ENCODE peak calls at places on chromosome 15, in eight cellular contexts. B is sigmoid colon, R is body of pancreas, D is foreskin fibroblast, Y is pancreas, T is IMR-90, I is AG04450, N is transverse colon. W is an unnamed sample.

GRCh38 chr15:91860498-91860897 is 7.0 kb downstream of the SLCO3A1 start:
- DNase-seq in B (no peak), R (no peak), D (no peak), Y (no peak), T (no peak), I (no peak), N (no peak), W (no peak)

GRCh38 chr15:36208868-36209582 is 370.4 kb upstream of the CDIN1 start:
- DNase-seq in B (no peak), R (no peak), D (no peak), Y (no peak), T (peak), I (no peak), N (no peak), W (no peak)

GRCh38 chr15:89765694-89766093 is 10.4 kb upstream of the MESP2 start:
- DNase-seq in B (no peak), R (no peak), D (no peak), Y (no peak), T (no peak), I (no peak), N (no peak), W (no peak)

GRCh38 chr15:48696627-48697312 is 51.3 kb upstream of the FBN1 start:
- DNase-seq in B (no peak), R (no peak), D (peak), Y (no peak), T (peak), I (no peak), N (no peak), W (no peak)

GRCh38 chr15:36429707-36430106 is 149.7 kb upstream of the CDIN1 start:
- DNase-seq in B (no peak), R (no peak), D (no peak), Y (no peak), T (no peak), I (no peak), N (no peak), W (no peak)

GRCh38 chr15:63210151-63211051 is 21.0 kb downstream of the RAB8B start:
- DNase-seq in B (no peak), R (no peak), D (no peak), Y (no peak), T (no peak), I (no peak), N (no peak), W (no peak)

GRCh38 chr15:23074684-23075083 is 35.3 kb upstream of the TUBGCP5 start:
- DNase-seq in B (no peak), R (no peak), D (no peak), Y (no peak), T (no peak), I (no peak), N (no peak), W (no peak)

GRCh38 chr15:68408971-68409370 is 23.0 kb downstream of the ITGA11 start:
- DNase-seq in B (peak), R (no peak), D (no peak), Y (no peak), T (no peak), I (no peak), N (no peak), W (no peak)

GRCh38 chr15:69806287-69806915 is 291.3 kb downstream of the TLE3 start:
- DNase-seq in B (no peak), R (no peak), D (no peak), Y (no peak), T (no peak), I (no peak), N (no peak), W (no peak)

GRCh38 chr15:90891346-90891949 is 7.1 kb downstream of the FES start:
- DNase-seq in B (peak), R (no peak), D (no peak), Y (no peak), T (no peak), I (no peak), N (no peak), W (no peak)

GRCh38 chr15:68431792-68432401 is at the start of gene ITGA11:
- DNase-seq in B (peak), R (peak), D (no peak), Y (peak), T (peak), I (no peak), N (peak), W (peak)

GRCh38 chr15:45351229-45351628 is 27.1 kb downstream of the GATM start:
- DNase-seq in B (no peak), R (no peak), D (no peak), Y (no peak), T (no peak), I (no peak), N (no peak), W (no peak)

GRCh38 chr15:70376929-70377691 is 279.4 kb upstream of the TLE3 start:
- DNase-seq in B (peak), R (peak), D (peak), Y (peak), T (peak), I (no peak), N (peak), W (peak)

GRCh38 chr15:22887157-22887951 is 48.9 kb downstream of the NIPA2 start:
- DNase-seq in B (no peak), R (no peak), D (peak), Y (no peak), T (peak), I (peak), N (peak), W (peak)

GRCh38 chr15:89802231-89802928 is 12.3 kb downstream of the ANPEP start:
- DNase-seq in B (no peak), R (no peak), D (no peak), Y (peak), T (no peak), I (no peak), N (no peak), W (no peak)

GRCh38 chr15:101723161-101723873 is 956 bp downstream of the TARS3 start:
- DNase-seq in B (no peak), R (no peak), D (peak), Y (no peak), T (peak), I (no peak), N (peak), W (no peak)

GRCh38 chr15:98937413-98938104 is 70.0 kb downstream of the PGPEP1L start:
- DNase-seq in B (no peak), R (no peak), D (no peak), Y (no peak), T (no peak), I (no peak), N (no peak), W (no peak)

GRCh38 chr15:55224892-55225291 is 28.2 kb upstream of the RSL24D1 start:
- DNase-seq in B (no peak), R (no peak), D (no peak), Y (no peak), T (no peak), I (no peak), N (no peak), W (no peak)

GRCh38 chr15:77654975-77655374 is 22.3 kb upstream of the LINGO1 start:
- DNase-seq in B (no peak), R (no peak), D (no peak), Y (no peak), T (no peak), I (no peak), N (peak), W (peak)

GRCh38 chr15:77025941-77026411 is 31.1 kb downstream of the PSTPIP1 start:
- DNase-seq in B (peak), R (no peak), D (no peak), Y (no peak), T (no peak), I (no peak), N (peak), W (no peak)

GRCh38 chr15:69082041-69082502 is 67.6 kb downstream of the NOX5 start:
- DNase-seq in B (peak), R (peak), D (peak), Y (no peak), T (peak), I (no peak), N (no peak), W (no peak)

GRCh38 chr15:28975766-28976179 is 90.0 kb downstream of the APBA2 start:
- DNase-seq in B (no peak), R (peak), D (peak), Y (peak), T (peak), I (no peak), N (peak), W (peak)

GRCh38 chr15:98914626-98915025 is 93.0 kb downstream of the PGPEP1L start:
- DNase-seq in B (peak), R (no peak), D (peak), Y (no peak), T (peak), I (peak), N (no peak), W (no peak)

GRCh38 chr15:99564221-99565030 is 1.4 kb upstream of the MEF2A start:
- DNase-seq in B (peak), R (peak), D (peak), Y (no peak), T (peak), I (no peak), N (peak), W (peak)

GRCh38 chr15:31871159-31871886 is 159.0 kb upstream of the CHRNA7 start:
- DNase-seq in B (no peak), R (peak), D (no peak), Y (no peak), T (no peak), I (no peak), N (no peak), W (no peak)

GRCh38 chr15:81373996-81374395 is at the start of gene TMC3:
- DNase-seq in B (no peak), R (no peak), D (no peak), Y (no peak), T (peak), I (no peak), N (no peak), W (no peak)

GRCh38 chr15:34107315-34107714 is 5.4 kb downstream of the PGBD4 start:
- DNase-seq in B (no peak), R (no peak), D (no peak), Y (no peak), T (no peak), I (no peak), N (no peak), W (no peak)

GRCh38 chr15:26983822-26984221 is 12.8 kb downstream of the GABRG3 start:
- DNase-seq in B (no peak), R (no peak), D (no peak), Y (no peak), T (no peak), I (no peak), N (no peak), W (no peak)
- TF ChIP-seq CTCF in B (no peak), R (no peak), D (no peak), Y (no peak), T (no peak), I (no peak), N (no peak), W (peak)

GRCh38 chr15:75145027-75145841 is 56.4 kb upstream of the C15orf39 start:
- DNase-seq in B (no peak), R (no peak), D (no peak), Y (no peak), T (no peak), I (no peak), N (no peak), W (no peak)
- TF ChIP-seq CTCF in B (no peak), R (no peak), D (no peak), Y (no peak), T (no peak), I (no peak), N (no peak), W (no peak)

GRCh38 chr15:80323285-80323684 is 71.3 kb upstream of the CTXND1 start:
- DNase-seq in B (no peak), R (no peak), D (no peak), Y (no peak), T (no peak), I (no peak), N (no peak), W (no peak)
- TF ChIP-seq CTCF in B (no peak), R (no peak), D (no peak), Y (no peak), T (no peak), I (peak), N (no peak), W (peak)

DNA sequence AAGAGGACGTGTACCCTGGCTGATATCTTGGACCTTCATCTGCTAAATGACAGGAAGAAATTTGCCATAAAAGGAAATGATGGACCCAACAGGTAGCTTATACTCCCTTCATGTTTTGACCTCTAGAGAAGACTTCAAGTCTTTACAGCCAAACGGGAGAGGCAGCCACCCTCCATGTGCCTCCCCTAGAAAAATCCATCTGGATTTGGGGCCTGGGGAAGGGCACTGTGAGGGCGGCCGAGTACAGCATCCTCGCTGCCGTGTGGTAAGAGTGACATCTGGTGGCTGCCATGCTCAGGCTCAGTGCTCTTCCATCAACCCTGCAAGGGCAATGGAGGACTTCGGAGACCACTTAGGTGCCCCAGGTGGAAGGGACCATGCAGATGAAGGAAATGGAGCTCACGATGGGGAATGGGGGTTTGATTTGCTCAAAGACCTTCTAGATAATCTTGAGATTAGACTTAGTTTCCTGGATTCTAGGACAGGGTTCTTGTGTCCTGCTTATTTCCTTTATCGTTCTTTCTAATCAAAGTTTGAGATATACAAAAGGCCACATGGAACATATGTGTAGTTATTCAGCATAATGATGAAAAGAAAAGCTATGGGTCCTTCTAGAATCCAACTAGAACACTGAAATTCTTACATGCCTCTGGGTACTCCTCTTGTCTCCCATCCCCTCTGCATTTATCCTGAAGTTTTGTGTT is 44.4 kb downstream of the AQP9 start:
- DNase-seq in B (no peak), R (peak), D (peak), Y (peak), T (peak), I (peak), N (peak), W (peak)
- TF ChIP-seq CTCF in B (peak), R (peak), D (peak), Y (no peak), T (peak), I (peak), N (peak), W (no peak)

DNA sequence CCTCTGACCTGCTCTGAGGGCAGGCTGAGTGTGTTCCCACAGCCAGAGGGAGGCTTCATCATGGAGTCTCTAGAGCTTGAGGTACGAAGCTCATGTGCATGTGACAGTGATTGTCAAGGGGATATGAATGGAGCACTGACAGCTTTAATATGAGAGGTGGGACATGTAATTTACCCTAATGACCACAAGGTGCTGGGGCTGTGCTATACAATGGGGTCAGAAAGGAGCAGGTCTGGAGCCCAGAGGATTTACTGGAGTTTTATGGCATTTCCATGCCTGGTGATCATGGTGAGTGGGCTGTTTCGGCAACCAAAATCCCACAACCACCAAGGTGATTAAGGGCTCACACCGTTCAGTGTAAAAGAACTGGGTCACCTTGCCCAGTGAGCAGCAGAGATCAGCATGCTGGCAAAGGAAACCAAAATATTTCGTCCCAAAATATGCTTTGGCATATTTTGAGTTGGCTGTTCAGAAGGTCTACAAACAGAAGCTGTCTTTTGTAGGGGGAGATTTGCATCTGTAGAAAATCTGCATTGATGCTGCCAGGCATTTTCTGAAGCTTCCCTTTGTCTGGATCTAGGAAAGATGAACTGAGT is 40.1 kb upstream of the RASGRF1 start:
- DNase-seq in B (no peak), R (no peak), D (no peak), Y (no peak), T (no peak), I (no peak), N (no peak), W (no peak)
- TF ChIP-seq CTCF in B (no peak), R (no peak), D (no peak), Y (no peak), T (no peak), I (no peak), N (no peak), W (peak)

GRCh38 chr15:41116872-41117242 is 777 bp upstream of the INO80 start:
- DNase-seq in B (no peak), R (no peak), D (no peak), Y (no peak), T (no peak), I (no peak), N (no peak), W (no peak)

GRCh38 chr15:41115652-41116115 is 396 bp downstream of the INO80 start:
- DNase-seq in B (no peak), R (peak), D (peak), Y (peak), T (peak), I (peak), N (peak), W (peak)

GRCh38 chr15:41116116-41116871 is at the start of gene INO80:
- DNase-seq in B (peak), R (peak), D (peak), Y (peak), T (peak), I (peak), N (peak), W (peak)

DNA sequence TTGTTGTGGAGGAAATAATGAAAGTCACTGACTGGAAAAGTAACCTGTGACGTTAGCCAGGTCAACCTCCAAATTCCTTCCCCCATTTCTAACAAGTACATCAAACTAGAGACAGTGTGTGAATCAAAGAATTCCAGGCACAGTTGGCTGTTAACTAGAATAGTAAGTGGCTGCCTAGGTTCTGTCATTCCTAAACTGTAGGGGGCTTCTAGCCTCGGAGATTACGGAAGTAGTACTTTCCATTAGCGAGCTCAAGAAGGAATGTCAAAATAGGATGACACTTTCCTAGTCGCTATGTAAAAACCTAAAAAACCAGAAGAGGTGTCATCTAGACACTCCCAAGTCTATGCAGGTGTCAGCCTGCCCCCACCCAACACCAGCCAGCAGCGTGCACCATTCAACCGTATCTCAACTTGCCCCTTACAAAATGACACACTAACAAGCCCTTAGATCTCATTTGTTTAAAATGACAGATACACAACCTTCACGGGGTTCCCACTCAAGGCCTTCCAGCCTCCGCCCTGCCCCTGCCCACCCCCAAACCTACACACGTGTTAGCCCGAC is 910 bp downstream of the INO80 start:
- DNase-seq in B (no peak), R (no peak), D (peak), Y (no peak), T (peak), I (peak), N (no peak), W (no peak)
- TF ChIP-seq CTCF in B (no peak), R (no peak), D (peak), Y (no peak), T (peak), I (peak), N (no peak), W (no peak)

GRCh38 chr15:94692697-94693096 is 461.3 kb downstream of the MCTP2 start:
- DNase-seq in B (no peak), R (no peak), D (no peak), Y (no peak), T (no peak), I (no peak), N (no peak), W (no peak)

DNA sequence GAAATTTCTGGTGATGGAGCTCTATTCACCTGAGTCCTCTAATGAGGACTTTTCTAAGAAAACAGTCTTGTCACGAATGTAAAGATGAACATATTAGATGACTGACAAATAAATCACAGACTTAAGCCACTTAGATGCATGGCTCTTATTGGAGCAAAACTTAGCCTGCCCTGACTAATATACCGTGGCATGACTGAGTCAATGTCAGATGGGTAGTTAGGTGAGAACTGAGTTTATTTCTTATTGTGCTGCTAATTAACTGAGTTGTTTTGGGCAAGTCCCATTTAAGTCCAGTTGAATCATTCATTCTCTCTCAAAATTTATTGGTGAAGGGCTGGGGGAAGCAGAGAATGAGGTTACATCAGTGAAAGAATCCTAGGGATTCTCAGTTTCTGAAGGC is 459.8 kb downstream of the MCTP2 start:
- DNase-seq in B (no peak), R (no peak), D (no peak), Y (no peak), T (no peak), I (no peak), N (no peak), W (no peak)
- TF ChIP-seq CTCF in B (no peak), R (no peak), D (no peak), Y (no peak), T (no peak), I (no peak), N (no peak), W (no peak)

DNA sequence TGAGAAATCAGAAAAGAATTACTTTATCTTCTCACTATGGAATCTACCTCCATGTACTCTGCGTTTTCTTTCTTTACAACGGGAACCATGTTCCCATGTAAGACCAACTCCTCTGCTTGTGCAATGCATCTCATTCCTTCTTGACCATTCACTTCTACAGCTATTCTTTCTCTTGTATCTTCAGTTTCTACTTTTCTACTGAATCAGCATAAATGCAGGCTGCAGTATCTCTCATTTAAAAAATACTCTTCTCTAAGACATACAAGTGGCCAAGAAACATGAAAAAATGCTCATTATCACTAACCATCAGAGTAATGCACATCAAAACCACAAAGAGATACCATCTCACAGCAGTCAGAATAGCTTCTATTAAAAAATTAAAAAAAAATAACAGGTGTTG is 74.1 kb upstream of the NANOGP8 start:
- DNase-seq in B (no peak), R (no peak), D (no peak), Y (no peak), T (no peak), I (no peak), N (no peak), W (no peak)
- TF ChIP-seq CTCF in B (no peak), R (no peak), D (no peak), Y (no peak), T (no peak), I (no peak), N (no peak), W (no peak)

GRCh38 chr15:78716651-78717050 is 75.6 kb upstream of the CHRNB4 start:
- DNase-seq in B (no peak), R (no peak), D (peak), Y (no peak), T (peak), I (no peak), N (no peak), W (no peak)

GRCh38 chr15:78715930-78716329 is 74.9 kb upstream of the CHRNB4 start:
- DNase-seq in B (no peak), R (no peak), D (peak), Y (no peak), T (peak), I (no peak), N (no peak), W (no peak)

GRCh38 chr15:78712797-78713515 is 71.9 kb upstream of the CHRNB4 start:
- DNase-seq in B (no peak), R (no peak), D (no peak), Y (no peak), T (no peak), I (no peak), N (no peak), W (no peak)

GRCh38 chr15:78715439-78715838 is 74.4 kb upstream of the CHRNB4 start:
- DNase-seq in B (no peak), R (no peak), D (no peak), Y (no peak), T (no peak), I (no peak), N (no peak), W (no peak)

GRCh38 chr15:78714890-78715289 is 73.9 kb upstream of the CHRNB4 start:
- DNase-seq in B (no peak), R (no peak), D (no peak), Y (no peak), T (no peak), I (no peak), N (no peak), W (no peak)
- TF ChIP-seq CTCF in B (no peak), R (no peak), D (no peak), Y (no peak), T (no peak), I (no peak), N (no peak), W (no peak)

W was measured in glutamatergic neuron.